ENCODE peak calls at places on chromosomes 12 and 14, in five cellular contexts. I, F, A, Z and W are unnamed samples.

GRCh38 chr14:50318031-50318626 is 6.0 kb downstream of the DMAC2L start:
- DNase-seq in I (peak), A (no peak), Z (peak), F (no peak), W (no peak)

GRCh38 chr12:106074361-106074705 is 64.4 kb downstream of the NUAK1 start:
- DNase-seq in Z (no peak), I (no peak), A (no peak), F (no peak), W (no peak)

GRCh38 chr12:47277972-47278448 is 198.3 kb upstream of the AMIGO2 start:
- DNase-seq in Z (no peak), F (no peak), A (no peak), I (peak), W (no peak)

GRCh38 chr12:122880155-122880605 is 15.7 kb downstream of the VPS37B start:
- DNase-seq in F (no peak), I (no peak), A (no peak), Z (no peak), W (no peak)

GRCh38 chr12:100716949-100717732 is 77.4 kb upstream of the ANO4 start:
- DNase-seq in A (no peak), I (peak), Z (no peak), F (no peak), W (no peak)

GRCh38 chr14:55599250-55599879 is 19.4 kb downstream of the KTN1 start:
- DNase-seq in I (no peak), Z (peak), A (no peak), F (peak), W (no peak)

GRCh38 chr14:35844494-35844893 is 18.4 kb downstream of the BRMS1L start:
- DNase-seq in Z (no peak), A (no peak), I (no peak), F (no peak), W (no peak)

GRCh38 chr14:63290741-63291286 is 27.9 kb downstream of the GPHB5 start:
- DNase-seq in A (no peak), Z (no peak), I (no peak), F (no peak), W (no peak)

GRCh38 chr12:30828686-30829085 is 73.9 kb upstream of the CAPRIN2 start:
- DNase-seq in I (no peak), A (no peak), Z (no peak), F (no peak), W (no peak)

GRCh38 chr12:101925935-101926334 is 48.6 kb downstream of the DRAM1 start:
- DNase-seq in Z (no peak), A (no peak), I (no peak), F (no peak), W (no peak)

GRCh38 chr14:92651793-92652382 is 96.5 kb downstream of the LGMN start:
- DNase-seq in F (no peak), I (no peak), A (no peak), Z (no peak), W (peak)

GRCh38 chr14:65226824-65227604 is 124.7 kb upstream of the MAX start:
- DNase-seq in A (no peak), F (no peak), Z (peak), I (no peak), W (no peak)

GRCh38 chr12:65460076-65460475 is 181.6 kb downstream of the MSRB3 start:
- DNase-seq in Z (no peak), I (no peak), F (no peak), A (no peak), W (no peak)

GRCh38 chr12:91893476-91893875 is 252.2 kb downstream of the BTG1 start:
- DNase-seq in Z (no peak), F (no peak), A (no peak), I (no peak), W (no peak)

GRCh38 chr12:48977290-48978281 is 536 bp upstream of the WNT1 start:
- DNase-seq in I (peak), A (no peak), Z (peak), F (peak), W (no peak)

GRCh38 chr14:47208434-47208833 is 467.0 kb downstream of the MDGA2 start:
- DNase-seq in F (no peak), A (no peak), I (no peak), Z (no peak), W (no peak)

GRCh38 chr14:29166507-29166906 is 399.9 kb downstream of the FOXG1 start:
- DNase-seq in A (no peak), F (no peak), Z (no peak), I (no peak), W (no peak)

GRCh38 chr14:64387232-64387737 is 868 bp upstream of the MTHFD1 start:
- DNase-seq in I (peak), A (no peak), F (no peak), Z (peak), W (no peak)

GRCh38 chr12:124388679-124389536 is 94.0 kb downstream of the RFLNA start:
- DNase-seq in I (peak), F (peak), A (no peak), Z (peak), W (peak)

GRCh38 chr12:120495189-120495722 is 657 bp upstream of the DYNLL1 start:
- DNase-seq in I (peak), A (no peak), Z (no peak), F (no peak), W (no peak)

GRCh38 chr12:19186722-19187661 is 57.5 kb downstream of the PLEKHA5 start:
- DNase-seq in A (no peak), F (no peak), Z (peak), I (peak), W (peak)

GRCh38 chr12:57215668-57216013 is 953 bp upstream of the NXPH4 start:
- DNase-seq in Z (no peak), A (no peak), F (no peak), I (no peak), W (no peak)

GRCh38 chr14:69941768-69942742 is 62.8 kb downstream of the SMOC1 start:
- DNase-seq in A (no peak), I (no peak), F (no peak), Z (peak), W (no peak)

GRCh38 chr12:6167327-6168280 is 32.6 kb upstream of the CD9 start:
- DNase-seq in Z (peak), F (no peak), A (peak), I (peak), W (no peak)

GRCh38 chr12:57723630-57723962 is 14.9 kb downstream of the AGAP2 start:
- DNase-seq in F (no peak), Z (no peak), I (no peak), A (no peak), W (no peak)

GRCh38 chr12:107404981-107405380 is 280.6 kb upstream of the PWP1 start:
- DNase-seq in A (no peak), F (no peak), Z (peak), I (peak), W (no peak)

GRCh38 chr14:81233615-81234014 is 12.9 kb upstream of the GTF2A1 start:
- DNase-seq in Z (no peak), I (no peak), A (no peak), F (no peak), W (no peak)

GRCh38 chr14:30974628-30975027 is 50.8 kb upstream of the AP4S1 start:
- DNase-seq in A (no peak), F (no peak), I (no peak), Z (no peak), W (no peak)

GRCh38 chr14:59206892-59207291 is 18.4 kb downstream of the DAAM1 start:
- DNase-seq in A (no peak), Z (no peak), F (no peak), I (no peak), W (no peak)

GRCh38 chr14:100771121-100771800 is 44.6 kb downstream of the DLK1 start:
- DNase-seq in I (no peak), Z (peak), F (no peak), A (no peak), W (no peak)

GRCh38 chr12:87165733-87166375 is 863.3 kb downstream of the C12orf50 start:
- DNase-seq in I (no peak), Z (no peak), A (no peak), F (no peak), W (no peak)

GRCh38 chr12:56160160-56160763 is 2.1 kb downstream of the MYL6 start:
- DNase-seq in Z (no peak), I (no peak), A (no peak), F (no peak), W (no peak)

GRCh38 chr12:12350868-12351463 is 924 bp upstream of the MANSC1 start:
- DNase-seq in F (no peak), A (no peak), I (no peak), Z (peak), W (no peak)

GRCh38 chr12:62793256-62794217 is 141.4 kb downstream of the PPM1H start:
- DNase-seq in I (peak), F (peak), Z (peak), A (peak), W (peak)
- H3K27ac ChIP-seq in I (peak), F (no peak), Z (no peak), A (no peak), W (no peak)

GRCh38 chr12:50240792-50241114 is 42.6 kb downstream of the LIMA1 start:
- DNase-seq in Z (no peak), A (no peak), I (no peak), F (no peak), W (no peak)
- TF ChIP-seq EP300 in Z (no peak), A (no peak), I (no peak), F (no peak), W (no peak)

GRCh38 chr14:22533739-22534359 is 55.2 kb downstream of the DAD1 start:
- DNase-seq in I (no peak), F (no peak), A (no peak), Z (no peak), W (no peak)

GRCh38 chr14:22535916-22536315 is 53.1 kb downstream of the DAD1 start:
- DNase-seq in Z (no peak), I (no peak), A (no peak), F (no peak), W (no peak)

GRCh38 chr14:22533057-22533704 is 55.8 kb downstream of the DAD1 start:
- DNase-seq in I (no peak), F (no peak), Z (no peak), A (no peak), W (no peak)

GRCh38 chr14:22535126-22535525 is 53.9 kb downstream of the DAD1 start:
- DNase-seq in Z (no peak), F (no peak), I (no peak), A (no peak), W (no peak)

DNA sequence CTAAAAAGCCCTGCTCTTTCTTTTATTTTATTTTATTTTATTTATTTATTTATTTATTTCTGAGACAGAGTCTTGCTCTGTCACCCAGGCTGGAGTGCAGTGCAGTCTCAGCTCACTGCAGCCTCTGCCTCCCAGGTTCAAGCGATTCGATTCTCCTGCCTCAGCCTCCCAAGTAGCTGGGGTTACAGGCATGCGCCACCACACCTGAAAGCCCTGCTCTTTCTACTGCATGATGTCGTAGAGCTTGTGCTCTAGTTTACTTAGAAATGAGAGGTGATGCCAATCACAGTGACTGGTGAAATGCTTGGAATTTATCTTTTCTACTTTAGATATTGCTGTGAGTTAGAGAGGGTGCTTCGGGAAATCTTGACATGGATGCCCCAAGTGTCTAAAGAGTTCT is 54.5 kb downstream of the DAD1 start:
- DNase-seq in F (no peak), Z (no peak), A (no peak), I (no peak), W (no peak)
- H3K27ac ChIP-seq in F (no peak), Z (no peak), A (peak), I (no peak), W (no peak)

GRCh38 chr14:68463705-68464104 is 329.2 kb downstream of the ZFP36L1 start:
- DNase-seq in I (no peak), F (no peak), Z (peak), A (no peak), W (no peak)
- TF ChIP-seq EP300 in I (no peak), F (no peak), Z (no peak), A (no peak), W (no peak)

GRCh38 chr14:95311752-95312151 is 8.0 kb downstream of the CLMN start:
- DNase-seq in A (no peak), I (peak), F (no peak), Z (no peak), W (no peak)

GRCh38 chr14:95310635-95311380 is 8.9 kb downstream of the CLMN start:
- DNase-seq in I (no peak), Z (no peak), F (no peak), A (no peak), W (no peak)

GRCh38 chr14:95308073-95308472 is 11.6 kb downstream of the CLMN start:
- DNase-seq in I (no peak), A (no peak), Z (no peak), F (no peak), W (no peak)

GRCh38 chr14:95307402-95308041 is 12.2 kb downstream of the CLMN start:
- DNase-seq in F (no peak), I (no peak), Z (no peak), A (no peak), W (no peak)

GRCh38 chr14:95309261-95310051 is 10.3 kb downstream of the CLMN start:
- DNase-seq in I (no peak), F (no peak), Z (no peak), A (no peak), W (no peak)
- H3K27ac ChIP-seq in I (no peak), F (no peak), Z (no peak), A (no peak), W (peak)

GRCh38 chr12:21774358-21775129 is at the start of gene KCNJ8:
- DNase-seq in I (peak), F (peak), A (no peak), Z (no peak), W (peak)
- TF ChIP-seq EP300 in I (no peak), F (no peak), A (no peak), Z (no peak), W (no peak)

DNA sequence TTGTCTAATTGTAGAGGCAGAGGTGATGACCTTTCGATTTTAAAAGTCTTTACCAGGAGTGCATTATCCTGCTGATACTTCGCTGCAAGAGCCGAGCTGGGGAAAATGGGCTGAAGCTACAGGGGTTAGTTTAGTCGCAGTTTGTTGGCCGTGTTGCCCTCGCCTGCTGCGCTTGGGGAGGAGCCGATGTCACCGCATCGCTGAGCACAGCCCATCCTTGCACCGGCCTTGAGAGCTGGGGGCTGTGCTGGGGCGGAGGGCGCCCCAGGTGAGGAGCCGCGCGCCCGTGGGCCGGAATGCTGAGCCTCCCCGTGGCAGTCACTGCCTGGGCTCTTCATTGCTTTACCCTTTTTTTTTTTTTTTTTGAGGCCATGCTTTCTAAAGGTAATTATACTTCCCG is 50.0 kb downstream of the ADGRD1 start:
- DNase-seq in I (no peak), A (no peak), Z (no peak), F (no peak), W (no peak)
- H3K27ac ChIP-seq in I (no peak), A (no peak), Z (no peak), F (no peak), W (no peak)